ENCODE peak calls at places on chromosome 20, in seven cellular contexts. D is transverse colon, S is testis, I is IMR-90, B is heart left ventricle, U is NB4, G is body of pancreas. J is an unnamed sample.

GRCh38 chr20:21511485-21511849 is 2.4 kb downstream of the NKX2-2 start:
- DNase-seq in D (no peak), S (no peak), I (no peak), B (no peak), U (no peak), G (no peak), J (no peak)

GRCh38 chr20:44460795-44461141 is 14.9 kb upstream of the TTPAL start:
- DNase-seq in D (no peak), S (peak), I (peak), B (no peak), U (peak), G (no peak), J (no peak)

GRCh38 chr20:21522479-21523397 is 8.9 kb upstream of the NKX2-2 start:
- DNase-seq in D (no peak), S (no peak), I (no peak), B (no peak), U (no peak), G (no peak), J (no peak)

GRCh38 chr20:56689318-56689717 is 60.2 kb downstream of the TFAP2C start:
- DNase-seq in D (no peak), S (no peak), I (no peak), B (no peak), U (no peak), G (no peak), J (peak)

GRCh38 chr20:3889489-3890409 is 562 bp downstream of the PANK2 start:
- DNase-seq in D (peak), S (peak), I (no peak), B (peak), U (peak), G (peak), J (no peak)

GRCh38 chr20:40993794-40994540 is 34.7 kb upstream of the TOP1 start:
- DNase-seq in D (no peak), S (no peak), I (peak), B (no peak), U (no peak), G (no peak), J (no peak)

GRCh38 chr20:1832634-1833033 is 62.6 kb upstream of the SIRPA start:
- DNase-seq in D (no peak), S (no peak), I (no peak), B (no peak), U (peak), G (no peak), J (no peak)

GRCh38 chr20:37538003-37538402 is 10.3 kb upstream of the BLCAP start:
- DNase-seq in D (no peak), S (no peak), I (peak), B (peak), U (peak), G (no peak), J (no peak)

GRCh38 chr20:44069203-44069931 is 117.6 kb downstream of the JPH2 start:
- DNase-seq in D (peak), S (no peak), I (no peak), B (no peak), U (peak), G (no peak), J (no peak)

GRCh38 chr20:57410398-57411323 is 19.5 kb downstream of the RBM38 start:
- DNase-seq in D (no peak), S (no peak), I (no peak), B (no peak), U (no peak), G (no peak), J (no peak)

GRCh38 chr20:8260837-8261241 is 128.8 kb downstream of the PLCB1 start:
- DNase-seq in D (no peak), S (no peak), I (no peak), B (no peak), U (peak), G (no peak), J (no peak)

GRCh38 chr20:1423625-1424106 is 30.8 kb upstream of the FKBP1A start:
- DNase-seq in D (peak), S (no peak), I (peak), B (no peak), U (peak), G (peak), J (no peak)

GRCh38 chr20:38671186-38671585 is 53.1 kb upstream of the SLC32A1 start:
- DNase-seq in D (no peak), S (no peak), I (no peak), B (no peak), U (no peak), G (no peak), J (no peak)

GRCh38 chr20:1190847-1191246 is 6.1 kb upstream of the TMEM74B start:
- DNase-seq in D (no peak), S (no peak), I (no peak), B (no peak), U (no peak), G (no peak), J (no peak)

GRCh38 chr20:36998652-36999051 is 47.1 kb upstream of the SAMHD1 start:
- DNase-seq in D (no peak), S (no peak), I (no peak), B (no peak), U (no peak), G (no peak), J (no peak)

GRCh38 chr20:11980263-11980662 is 62.6 kb downstream of the BTBD3 start:
- DNase-seq in D (no peak), S (no peak), I (no peak), B (no peak), U (no peak), G (no peak), J (no peak)

GRCh38 chr20:1945134-1945618 is 48.7 kb downstream of the PDYN start:
- DNase-seq in D (peak), S (no peak), I (no peak), B (peak), U (peak), G (peak), J (no peak)

GRCh38 chr20:1881240-1881835 is 13.9 kb upstream of the SIRPA start:
- DNase-seq in D (no peak), S (no peak), I (no peak), B (peak), U (no peak), G (no peak), J (no peak)

GRCh38 chr20:846894-847278 is 13.4 kb downstream of the FAM110A start:
- DNase-seq in D (peak), S (no peak), I (no peak), B (peak), U (peak), G (no peak), J (no peak)

GRCh38 chr20:38286586-38287502 is 17.1 kb upstream of the BPI start:
- DNase-seq in D (no peak), S (peak), I (no peak), B (peak), U (peak), G (no peak), J (peak)

GRCh38 chr20:37990571-37991151 is 42.6 kb downstream of the TTI1 start:
- DNase-seq in D (peak), S (peak), I (peak), B (peak), U (peak), G (peak), J (peak)

GRCh38 chr20:21376631-21377030 is 20.7 kb downstream of the NKX2-4 start:
- DNase-seq in D (no peak), S (no peak), I (peak), B (no peak), U (no peak), G (no peak), J (no peak)

GRCh38 chr20:38109025-38109541 is 56.0 kb downstream of the TGM2 start:
- DNase-seq in D (peak), S (peak), I (peak), B (peak), U (no peak), G (peak), J (no peak)

GRCh38 chr20:10954137-10954840 is 280.5 kb upstream of the JAG1 start:
- DNase-seq in D (no peak), S (no peak), I (peak), B (no peak), U (no peak), G (peak), J (no peak)

GRCh38 chr20:22354647-22355046 is 229.7 kb downstream of the FOXA2 start:
- DNase-seq in D (no peak), S (no peak), I (no peak), B (no peak), U (no peak), G (no peak), J (no peak)

GRCh38 chr20:40571625-40572024 is 117.4 kb downstream of the MAFB start:
- DNase-seq in D (no peak), S (no peak), I (no peak), B (no peak), U (peak), G (no peak), J (no peak)

GRCh38 chr20:10469599-10469998 is 34.5 kb downstream of the SLX4IP start:
- DNase-seq in D (peak), S (peak), I (peak), B (peak), U (peak), G (peak), J (peak)

GRCh38 chr20:53828673-53829085 is 235.0 kb upstream of the ZNF217 start:
- DNase-seq in D (no peak), S (peak), I (peak), B (peak), U (peak), G (no peak), J (no peak)

GRCh38 chr20:54103067-54103761 is 32.8 kb upstream of the BCAS1 start:
- DNase-seq in D (peak), S (peak), I (peak), B (peak), U (peak), G (peak), J (peak)

GRCh38 chr20:48131581-48131980 is 346.3 kb upstream of the SULF2 start:
- DNase-seq in D (no peak), S (peak), I (no peak), B (no peak), U (no peak), G (no peak), J (no peak)

GRCh38 chr20:58179432-58180099 is 48.9 kb downstream of the ANKRD60 start:
- DNase-seq in D (peak), S (peak), I (no peak), B (peak), U (peak), G (peak), J (peak)

GRCh38 chr20:41228858-41229257 is 88.7 kb downstream of the ZHX3 start:
- DNase-seq in D (no peak), S (no peak), I (no peak), B (no peak), U (no peak), G (no peak), J (no peak)

GRCh38 chr20:43458422-43458924 is 777 bp downstream of the SRSF6 start:
- DNase-seq in D (no peak), S (no peak), I (peak), B (no peak), U (no peak), G (no peak), J (no peak)

GRCh38 chr20:14336667-14337066 is 745 bp downstream of the FLRT3 start:
- DNase-seq in D (no peak), S (peak), I (peak), B (no peak), U (no peak), G (peak), J (no peak)

GRCh38 chr20:2754426-2754825 is 46.0 kb downstream of the CPXM1 start:
- DNase-seq in D (no peak), S (no peak), I (no peak), B (no peak), U (no peak), G (no peak), J (no peak)

GRCh38 chr20:43229696-43230095 is 40.0 kb upstream of the PTPRT start:
- DNase-seq in D (no peak), S (no peak), I (no peak), B (no peak), U (no peak), G (no peak), J (no peak)

GRCh38 chr20:50725722-50726000 is 5.7 kb upstream of the PARD6B start:
- DNase-seq in D (no peak), S (no peak), I (no peak), B (no peak), U (no peak), G (no peak), J (no peak)

GRCh38 chr20:50724112-50724724 is 7.2 kb upstream of the PARD6B start:
- DNase-seq in D (no peak), S (no peak), I (no peak), B (no peak), U (no peak), G (no peak), J (no peak)

GRCh38 chr20:50723672-50724071 is 7.7 kb upstream of the PARD6B start:
- DNase-seq in D (no peak), S (no peak), I (no peak), B (no peak), U (no peak), G (no peak), J (no peak)

GRCh38 chr20:50726955-50727791 is 4.2 kb upstream of the PARD6B start:
- DNase-seq in D (no peak), S (peak), I (no peak), B (no peak), U (no peak), G (peak), J (no peak)

GRCh38 chr20:50724851-50725721 is 6.3 kb upstream of the PARD6B start:
- DNase-seq in D (peak), S (peak), I (peak), B (peak), U (peak), G (peak), J (peak)
- TF ChIP-seq POLR2A in D (no peak), S (no peak), I (no peak), B (peak), U (no peak), G (no peak), J (no peak)

DNA sequence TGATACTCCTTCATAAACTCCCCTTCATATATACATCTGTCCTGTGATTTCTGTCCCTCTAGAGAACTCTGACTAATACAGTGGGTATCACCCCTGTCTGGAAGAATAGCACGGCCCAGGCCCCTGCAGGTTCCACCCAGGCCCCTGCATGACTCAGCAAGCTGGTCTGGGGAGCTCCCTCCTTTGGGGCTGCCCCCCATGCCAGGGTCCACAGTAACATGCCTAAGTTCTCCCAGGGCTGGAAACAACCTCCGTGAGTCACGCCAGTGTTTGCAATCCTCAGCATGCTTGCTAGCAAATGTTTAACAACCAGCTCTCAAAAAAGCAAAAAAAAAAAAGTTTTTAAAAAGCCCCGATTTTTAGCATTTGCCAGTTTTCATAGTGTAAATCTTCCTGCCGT is 134.3 kb upstream of the CDH4 start:
- DNase-seq in D (no peak), S (no peak), I (peak), B (no peak), U (no peak), G (no peak), J (no peak)
- TF ChIP-seq POLR2A in D (no peak), S (no peak), I (no peak), B (no peak), U (no peak), G (no peak), J (no peak)

GRCh38 chr20:18571578-18571977 is 4.3 kb downstream of the SMIM26 start:
- DNase-seq in D (no peak), S (no peak), I (no peak), B (no peak), U (no peak), G (no peak), J (no peak)

GRCh38 chr20:18567739-18568091 is 483 bp downstream of the SMIM26 start:
- DNase-seq in D (no peak), S (no peak), I (no peak), B (no peak), U (no peak), G (no peak), J (no peak)

GRCh38 chr20:18571009-18571408 is 3.8 kb downstream of the SMIM26 start:
- DNase-seq in D (no peak), S (no peak), I (no peak), B (no peak), U (no peak), G (no peak), J (no peak)

DNA sequence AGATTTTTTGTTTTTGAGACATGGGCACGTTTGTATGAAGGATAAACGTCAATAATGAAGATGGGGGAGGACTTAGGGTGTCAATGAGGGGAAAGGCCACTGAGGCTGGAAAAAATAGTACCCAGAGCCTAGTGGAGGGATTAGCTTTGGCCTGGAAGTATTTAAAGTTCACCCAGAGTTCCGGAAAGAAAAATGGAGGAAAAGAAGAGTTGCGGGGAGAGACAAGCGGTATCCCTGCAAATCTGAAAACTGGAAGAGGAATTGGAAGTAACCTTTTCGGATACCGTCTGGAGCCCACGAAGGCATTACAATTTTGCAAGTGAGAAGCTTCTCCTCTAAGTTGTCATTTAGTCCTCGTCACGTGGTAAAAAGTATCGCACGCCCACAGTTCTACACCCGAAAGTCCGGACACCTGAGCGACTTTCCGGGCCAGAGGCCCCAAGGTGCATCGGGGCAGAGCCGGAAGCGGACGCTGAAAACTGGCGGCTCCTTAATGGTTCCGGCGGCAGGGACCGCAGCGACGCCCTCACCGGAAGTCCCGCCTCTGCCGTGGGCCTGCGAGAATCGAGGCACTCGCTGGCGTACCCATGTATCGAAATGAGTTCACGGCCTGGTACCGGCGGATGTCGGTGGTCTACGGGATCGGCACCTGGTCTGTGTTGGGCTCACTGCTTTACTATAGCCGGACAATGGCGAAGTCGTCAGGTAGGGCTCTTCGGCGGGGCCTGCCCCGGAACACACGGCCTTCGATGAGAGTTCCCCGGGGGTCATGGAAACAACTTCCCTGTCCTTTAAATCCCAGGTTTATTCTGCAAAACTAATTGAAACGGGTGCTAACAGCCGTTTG is at the start of gene SMIM26:
- DNase-seq in D (peak), S (peak), I (peak), B (peak), U (peak), G (peak), J (peak)
- TF ChIP-seq POLR2A in D (peak), S (no peak), I (peak), B (peak), U (peak), G (peak), J (peak)

DNA sequence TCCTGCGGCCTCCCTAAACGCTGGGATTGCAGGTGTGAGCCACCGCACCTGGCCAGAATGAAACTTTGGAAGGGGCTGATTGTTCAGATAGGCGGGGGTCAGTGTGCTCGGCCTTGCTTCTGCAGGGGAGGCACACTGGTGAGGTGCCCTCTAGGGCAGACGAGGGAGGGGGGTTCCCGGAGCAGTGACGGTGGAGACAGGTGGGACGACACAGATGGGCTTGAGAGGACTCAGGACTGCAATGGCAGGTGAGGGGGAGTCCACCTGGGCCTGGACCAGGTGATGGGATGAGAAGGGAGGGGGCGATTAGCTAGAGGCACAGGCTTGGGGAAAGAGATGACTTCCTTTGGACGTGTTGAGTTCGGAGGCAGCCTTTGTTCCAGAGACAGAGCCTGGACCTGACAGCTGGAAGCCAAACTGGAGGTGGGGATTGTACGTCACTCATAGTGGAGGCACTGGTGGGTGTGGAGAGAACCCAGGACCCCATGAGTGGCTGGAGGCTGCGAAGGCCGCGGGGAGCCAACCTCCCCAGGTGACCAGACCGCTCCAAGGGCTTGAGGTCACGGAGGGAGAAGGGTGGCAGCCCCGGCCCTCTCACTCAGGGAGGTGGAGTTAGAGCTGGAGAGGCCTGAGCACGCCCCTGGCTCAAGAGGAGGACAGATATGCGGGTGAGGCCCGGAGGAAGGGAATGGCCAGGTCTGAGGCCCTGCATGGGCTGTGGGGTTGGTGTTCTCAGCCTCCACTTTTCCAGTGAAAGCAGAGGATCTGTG is 10.5 kb upstream of the MAP1LC3A start:
- DNase-seq in D (no peak), S (no peak), I (no peak), B (no peak), U (no peak), G (no peak), J (no peak)
- TF ChIP-seq POLR2A in D (no peak), S (no peak), I (no peak), B (no peak), U (no peak), G (no peak), J (no peak)

DNA sequence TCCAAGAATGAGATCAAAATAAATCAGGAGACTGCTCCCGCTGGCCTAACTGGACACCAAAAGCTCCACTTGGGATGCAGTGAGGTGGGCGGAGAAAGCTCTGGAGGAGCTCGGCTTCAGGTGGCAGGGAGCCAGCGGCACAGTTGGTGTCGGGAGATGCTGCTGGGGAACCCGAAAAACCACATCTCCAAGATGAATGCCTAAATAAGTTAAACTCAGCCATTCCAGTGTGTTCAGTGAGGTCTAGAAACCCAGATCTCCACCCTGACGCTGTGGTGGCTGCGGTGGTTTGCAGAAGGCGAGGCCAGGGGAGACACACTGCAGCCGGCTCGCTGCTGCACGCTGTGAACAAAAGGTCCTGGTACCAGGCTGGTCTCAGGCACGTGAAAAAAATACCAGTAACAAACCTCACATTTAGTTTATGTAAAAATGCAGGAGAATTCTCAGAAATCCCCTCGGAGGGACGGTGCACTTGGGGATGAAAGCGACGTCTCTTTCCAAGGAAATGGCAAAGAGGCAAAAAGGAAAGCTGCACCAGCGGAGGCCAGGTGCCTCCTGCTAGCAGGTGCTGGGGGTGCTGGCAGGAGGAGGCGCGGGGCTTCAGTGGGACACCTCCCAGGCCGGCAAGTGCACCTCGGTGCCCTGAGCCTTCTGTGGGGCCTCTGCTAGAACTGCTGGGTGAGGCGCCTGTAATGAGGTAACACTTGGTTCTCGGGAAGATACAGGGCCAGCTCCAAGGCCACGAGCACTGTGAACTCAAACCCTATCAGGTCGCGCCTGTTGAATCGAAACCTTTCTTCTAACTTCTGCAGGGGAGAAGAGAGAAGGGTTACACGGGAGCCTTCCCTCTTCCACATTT is 3.6 kb downstream of the RPS21 start:
- DNase-seq in D (no peak), S (no peak), I (no peak), B (no peak), U (no peak), G (no peak), J (no peak)
- TF ChIP-seq POLR2A in D (no peak), S (no peak), I (peak), B (no peak), U (peak), G (no peak), J (no peak)

GRCh38 chr20:31669876-31670275 is 32.2 kb downstream of the COX4I2 start:
- DNase-seq in D (no peak), S (no peak), I (peak), B (no peak), U (no peak), G (no peak), J (no peak)
- TF ChIP-seq POLR2A in D (no peak), S (no peak), I (no peak), B (no peak), U (no peak), G (no peak), J (no peak)